ENCODE peak calls at places on chromosome 4, in five cellular contexts. J is PC-9, E is A549, H is cardiac muscle cell, C is endothelial cell. G is an unnamed sample.

GRCh38 chr4:7513731-7514130 is 79.0 kb upstream of the PSAPL1 start:
- DNase-seq in E (no peak), J (peak), H (no peak), C (no peak), G (peak)

GRCh38 chr4:20248155-20248558 is 3.5 kb upstream of the SLIT2 start:
- DNase-seq in E (no peak), C (peak), H (peak), J (peak), G (no peak)

GRCh38 chr4:73923631-73923937 is 54.4 kb downstream of the CXCL1 start:
- DNase-seq in C (no peak), E (no peak), H (no peak), J (no peak), G (no peak)

GRCh38 chr4:39036172-39036571 is 4.0 kb upstream of the TMEM156 start:
- DNase-seq in C (no peak), H (no peak), J (peak), E (no peak), G (peak)

GRCh38 chr4:37970702-37971101 is 10.5 kb downstream of the PTTG2 start:
- DNase-seq in H (peak), J (peak), E (peak), C (no peak), G (no peak)

GRCh38 chr4:156763511-156763910 is 208.1 kb downstream of the PDGFC start:
- DNase-seq in H (no peak), J (no peak), C (no peak), E (no peak), G (no peak)

GRCh38 chr4:67608047-67608446 is 49.5 kb downstream of the STAP1 start:
- DNase-seq in H (no peak), J (no peak), E (no peak), C (no peak), G (no peak)

GRCh38 chr4:3013839-3014350 is 50.5 kb downstream of the GRK4 start:
- DNase-seq in H (peak), J (no peak), C (no peak), E (no peak), G (no peak)

GRCh38 chr4:53489279-53489889 is 101.9 kb downstream of the LNX1 start:
- DNase-seq in E (no peak), H (no peak), J (no peak), C (no peak), G (no peak)

GRCh38 chr4:99947608-99948007 is 1.2 kb upstream of the DNAJB14 start:
- DNase-seq in J (no peak), C (no peak), E (no peak), H (no peak), G (no peak)

GRCh38 chr4:87037921-87038320 is 103.1 kb downstream of the AFF1 start:
- DNase-seq in J (no peak), C (no peak), H (no peak), E (no peak), G (no peak)

GRCh38 chr4:56910172-56910967 is 2.7 kb downstream of the REST start:
- DNase-seq in E (no peak), J (no peak), C (no peak), H (peak), G (no peak)

GRCh38 chr4:110869862-110870577 is 247.1 kb upstream of the PITX2 start:
- DNase-seq in C (no peak), H (no peak), J (no peak), E (no peak), G (no peak)

GRCh38 chr4:7366180-7366957 is 68.4 kb downstream of the PSAPL1 start:
- DNase-seq in H (no peak), C (no peak), E (no peak), J (no peak), G (no peak)

GRCh38 chr4:80424225-80424581 is 88.7 kb downstream of the CFAP299 start:
- DNase-seq in J (no peak), H (no peak), C (no peak), E (no peak), G (no peak)

GRCh38 chr4:4618846-4619245 is 77.0 kb upstream of the STX18 start:
- DNase-seq in J (no peak), H (no peak), C (no peak), E (no peak), G (no peak)

GRCh38 chr4:1367936-1368289 is 20.9 kb downstream of the UVSSA start:
- DNase-seq in C (no peak), J (no peak), E (no peak), H (no peak), G (no peak)

GRCh38 chr4:83180469-83180968 is 66.0 kb upstream of the PLAC8 start:
- DNase-seq in J (no peak), H (no peak), E (no peak), C (no peak), G (no peak)

GRCh38 chr4:48030470-48030869 is 13.9 kb downstream of the NIPAL1 start:
- DNase-seq in J (no peak), E (no peak), C (no peak), H (no peak), G (no peak)

GRCh38 chr4:183266386-183266785 is 53.7 kb downstream of the CLDN22 start:
- DNase-seq in J (no peak), H (no peak), C (no peak), E (no peak), G (no peak)

GRCh38 chr4:177177446-177178160 is 132.1 kb upstream of the NEIL3 start:
- DNase-seq in C (no peak), H (no peak), J (no peak), E (no peak), G (no peak)

GRCh38 chr4:141254326-141254725 is 33.6 kb downstream of the ZNF330 start:
- DNase-seq in E (no peak), H (no peak), C (no peak), J (no peak), G (no peak)
- TF ChIP-seq CTCF in E (no peak), H (no peak), C (peak), J (no peak), G (no peak)

DNA sequence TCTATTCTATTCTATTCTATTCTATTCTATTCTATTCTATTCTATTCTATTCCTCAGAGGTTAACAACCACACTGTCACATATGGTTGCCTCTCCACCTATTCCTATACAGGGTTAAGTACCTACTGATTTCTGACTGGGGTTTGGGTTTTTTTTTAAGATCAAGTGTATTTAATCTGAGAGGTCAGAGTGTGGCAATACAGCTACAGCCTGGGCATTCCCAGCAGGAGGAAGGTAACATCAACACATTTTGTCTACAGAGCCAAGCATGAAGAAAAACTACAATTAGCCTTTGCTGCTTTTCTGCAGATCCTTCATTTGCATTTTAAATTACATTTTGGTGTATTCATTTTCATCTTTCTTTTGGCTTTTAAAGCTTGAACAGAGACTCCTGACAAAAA is 256.1 kb upstream of the TET2 start:
- DNase-seq in C (no peak), J (no peak), H (no peak), E (no peak), G (no peak)
- TF ChIP-seq CTCF in C (no peak), J (no peak), H (no peak), E (no peak), G (no peak)

DNA sequence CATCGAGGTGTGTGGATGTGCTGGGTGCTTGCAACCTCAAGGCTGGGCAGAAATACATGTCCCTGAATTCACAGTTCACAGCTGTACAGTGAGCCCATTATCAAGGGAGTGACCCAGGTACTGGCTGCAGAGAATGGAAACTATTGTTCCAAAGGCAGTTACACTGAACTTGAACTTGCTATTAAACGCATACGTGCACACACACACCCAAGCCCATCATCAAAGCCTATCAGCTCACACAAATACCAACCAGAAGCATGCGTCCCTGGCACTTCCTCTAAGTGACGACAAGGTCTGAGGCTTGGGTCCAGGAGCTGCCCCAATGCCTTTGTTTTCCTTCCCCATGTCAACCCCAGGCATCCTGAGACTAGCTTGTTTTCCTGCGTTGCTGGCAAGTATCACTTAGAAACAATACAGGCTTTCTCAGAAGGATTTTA is 88.6 kb downstream of the IRF2 start:
- DNase-seq in J (no peak), E (no peak), C (no peak), H (no peak), G (no peak)
- TF ChIP-seq CTCF in J (no peak), E (no peak), C (no peak), H (no peak), G (no peak)

DNA sequence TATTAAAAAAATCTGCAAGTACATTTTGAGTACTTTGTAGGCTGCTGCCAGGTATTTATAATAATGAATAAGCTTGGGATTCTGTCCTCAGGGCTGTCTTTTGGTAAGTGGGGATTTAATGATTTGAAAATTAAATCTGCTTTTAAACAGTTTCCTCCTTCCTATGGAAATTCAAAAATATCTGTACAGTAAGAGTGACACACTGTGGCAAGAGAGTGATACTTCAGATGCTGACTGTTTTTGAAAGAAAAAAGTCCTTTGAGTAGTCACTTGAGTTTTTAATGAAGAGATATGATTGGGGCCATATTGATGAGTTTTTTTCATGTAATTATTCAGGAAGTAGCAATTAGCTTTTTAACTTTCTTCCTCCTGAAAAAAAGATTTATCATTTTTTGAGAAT is 49.2 kb downstream of the SMARCAD1 start:
- DNase-seq in E (no peak), J (no peak), H (no peak), C (no peak), G (no peak)
- TF ChIP-seq CTCF in E (peak), J (peak), H (peak), C (no peak), G (no peak)

DNA sequence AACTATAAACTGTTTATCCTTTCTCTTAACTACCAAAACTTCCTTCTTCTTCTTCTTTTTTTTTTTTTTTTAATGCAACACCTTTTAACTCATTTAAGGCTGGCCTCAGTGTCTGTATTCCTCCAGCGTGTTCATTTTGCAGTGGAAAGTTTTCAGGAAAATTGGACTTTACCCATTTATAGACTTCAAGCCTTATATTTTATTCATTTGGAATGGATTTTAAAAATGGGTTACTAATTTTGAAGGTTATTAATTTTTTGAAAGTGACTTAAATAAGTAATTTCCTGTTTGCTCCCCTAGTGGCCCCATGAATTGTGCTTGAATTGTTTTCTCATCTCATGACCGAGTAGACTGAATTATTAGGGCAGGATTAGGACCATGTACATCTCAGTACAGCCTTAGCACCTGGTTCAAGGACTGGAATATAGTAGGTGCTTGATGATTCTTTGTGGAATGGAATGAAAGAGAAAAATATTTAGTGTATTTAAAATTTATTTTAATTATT is 282.7 kb downstream of the ANKRD50 start:
- DNase-seq in J (no peak), H (no peak), C (no peak), E (no peak), G (no peak)
- TF ChIP-seq CTCF in J (no peak), H (no peak), C (no peak), E (no peak), G (no peak)

DNA sequence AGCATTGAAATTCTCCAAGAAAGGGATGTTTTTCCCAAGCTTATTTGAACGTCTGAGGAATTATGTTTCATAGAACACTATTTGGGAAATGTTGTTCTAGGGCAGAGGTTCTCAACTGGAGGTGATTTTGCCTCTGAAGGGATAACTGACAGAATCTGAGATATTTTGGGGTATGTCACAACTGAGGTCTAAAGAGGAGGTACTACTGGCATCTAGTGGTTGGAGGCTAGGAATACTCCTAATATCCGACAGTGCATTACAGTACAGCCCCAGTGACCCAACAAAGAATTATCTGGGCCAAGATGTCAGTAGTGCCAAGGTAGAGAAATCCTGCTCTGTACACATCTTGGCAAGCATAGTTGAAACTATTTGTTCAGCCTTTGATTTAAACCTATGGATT is 6.4 kb downstream of the HSPA4L start:
- DNase-seq in E (no peak), J (no peak), H (no peak), C (no peak), G (no peak)
- TF ChIP-seq CTCF in E (no peak), J (peak), H (no peak), C (no peak), G (peak)

GRCh38 chr4:142556048-142556447 is 290.1 kb downstream of the INPP4B start:
- DNase-seq in E (no peak), J (no peak), C (no peak), H (no peak), G (no peak)
- TF ChIP-seq CTCF in E (no peak), J (no peak), C (no peak), H (no peak), G (no peak)

DNA sequence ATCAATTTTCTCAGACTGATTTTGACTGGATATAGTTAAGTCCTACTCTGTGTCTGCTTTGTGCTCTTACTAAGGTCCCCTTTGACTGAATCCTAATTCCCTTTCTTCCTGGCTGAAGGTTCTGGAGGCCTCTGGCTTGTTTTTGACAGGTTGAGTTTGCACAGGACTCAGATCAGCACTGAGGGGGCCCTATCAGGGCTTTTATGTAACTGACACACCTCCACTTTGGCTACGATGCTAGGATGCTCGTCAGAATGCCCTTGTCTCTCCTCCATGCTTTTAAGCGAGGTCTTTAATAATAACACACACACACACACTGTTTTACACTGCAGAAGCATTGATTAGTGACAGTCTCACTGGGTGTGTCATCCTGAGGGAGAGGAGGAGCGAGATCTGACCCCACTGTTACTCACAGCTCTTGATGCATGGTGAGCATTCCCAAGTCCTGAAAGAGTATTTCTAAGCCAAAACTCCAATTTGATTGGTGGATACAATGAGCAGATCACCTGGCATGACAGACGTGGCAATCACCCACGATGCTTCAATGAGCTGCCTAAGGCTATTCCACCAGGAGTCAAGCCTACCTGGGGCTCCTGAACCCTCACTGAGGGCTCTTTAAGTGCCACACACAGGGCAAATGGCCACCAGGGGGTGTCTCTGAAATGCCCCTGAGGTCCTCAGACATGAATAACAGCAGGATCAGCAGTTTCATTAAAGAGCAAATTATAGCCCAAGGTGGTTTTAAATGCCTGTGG is 130.4 kb upstream of the CPEB2 start:
- DNase-seq in J (peak), C (peak), E (no peak), H (peak), G (no peak)
- TF ChIP-seq CTCF in J (peak), C (peak), E (no peak), H (peak), G (no peak)

DNA sequence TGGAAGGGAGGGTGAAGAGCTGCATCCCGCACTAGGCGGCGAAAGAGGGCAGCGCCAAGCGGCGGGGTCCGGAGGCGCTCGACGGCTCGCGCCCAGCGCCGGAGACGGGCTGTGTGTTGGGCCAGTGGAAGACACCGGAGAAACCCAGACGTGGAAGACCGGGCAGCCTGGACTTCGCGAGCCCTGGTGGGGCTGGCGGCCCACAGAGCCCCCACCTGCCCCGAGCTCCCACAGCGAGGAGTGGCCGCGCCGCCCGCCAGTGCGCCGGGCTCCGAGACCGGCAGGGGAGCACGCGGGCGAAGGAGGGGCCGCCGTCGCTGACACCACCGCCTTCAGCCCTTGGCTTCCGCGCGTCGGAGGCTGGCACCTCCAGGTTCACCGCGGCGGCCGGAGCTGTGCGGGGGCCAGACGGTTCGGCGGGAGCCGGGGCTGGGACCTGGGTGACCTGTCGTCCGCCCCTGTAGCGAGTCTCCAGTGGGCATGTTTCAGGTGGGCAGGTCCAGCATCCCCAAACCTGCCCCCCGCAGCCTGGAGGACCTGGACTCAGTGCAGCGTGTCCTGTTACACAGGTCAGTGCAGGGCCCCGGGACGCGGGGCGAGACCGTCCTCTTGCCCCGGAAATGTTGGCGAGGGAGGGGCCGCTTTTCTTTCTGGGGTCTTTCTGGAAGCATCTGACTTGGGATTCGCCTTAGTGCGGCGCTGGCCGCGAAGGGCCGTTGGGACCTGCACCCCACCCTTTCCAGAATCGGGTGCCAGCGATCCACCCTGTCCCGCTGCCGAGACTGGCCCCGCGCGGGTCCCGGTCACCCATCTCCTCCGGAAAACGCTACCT is 9.6 kb upstream of the INTU start:
- DNase-seq in H (peak), J (peak), E (peak), C (peak), G (no peak)
- TF ChIP-seq CTCF in H (peak), J (peak), E (no peak), C (no peak), G (peak)

G was measured in AG04449.